ENCODE peak calls at places on chromosomes 4 and X, in ten cellular contexts. Z is endothelial cell of umbilical vein, U is right lobe of liver, O is body of pancreas, A is gastrocnemius medialis, W is ovary, P is transverse colon, G is uterus, E is heart left ventricle, T is A549. R is an unnamed sample.

GRCh38 chr4:110107868-110108267 is 90.5 kb downstream of the ELOVL6 start:
- DNase-seq in Z (no peak), U (no peak), O (no peak), A (no peak), W (no peak), P (no peak), G (no peak), E (no peak), T (no peak), R (no peak)

GRCh38 chr4:101039367-101039766 is 308.0 kb downstream of the PPP3CA start:
- DNase-seq in Z (no peak), U (no peak), O (no peak), A (no peak), W (no peak), P (no peak), G (no peak), E (no peak), T (no peak), R (no peak)

GRCh38 chrX:38278682-38279081 is 48.6 kb downstream of the RPGR start:
- DNase-seq in Z (no peak), U (no peak), O (no peak), A (no peak), W (no peak), P (no peak), G (no peak), E (no peak), T (no peak), R (no peak)

GRCh38 chr4:13912436-13912835 is 284.9 kb upstream of the BOD1L1 start:
- DNase-seq in Z (no peak), U (no peak), O (no peak), A (no peak), W (no peak), P (no peak), G (no peak), E (no peak), T (no peak), R (no peak)

GRCh38 chr4:24743931-24744330 is 51.4 kb upstream of the SOD3 start:
- DNase-seq in Z (no peak), U (no peak), O (no peak), A (no peak), W (no peak), P (no peak), G (peak; percentile 40), E (no peak), T (no peak), R (no peak)

GRCh38 chrX:107537815-107538214 is 88.4 kb downstream of the FRMPD3 start:
- DNase-seq in Z (peak; percentile 29), U (no peak), O (peak; percentile 17), A (no peak), W (no peak), P (no peak), G (no peak), E (no peak), T (peak; percentile 66), R (no peak)

GRCh38 chr4:135050086-135050717 is 848.6 kb upstream of the PABPC4L start:
- DNase-seq in Z (no peak), U (no peak), O (no peak), A (no peak), W (no peak), P (no peak), G (no peak), E (no peak), T (no peak), R (no peak)

GRCh38 chr4:139556071-139556734 is at the start of gene SETD7:
- DNase-seq in Z (peak; percentile 87), U (peak; percentile 89), O (peak; percentile 72), A (peak; percentile 85), W (peak; percentile 85), P (peak; percentile 79), G (peak; percentile 80), E (peak; percentile 86), T (peak; percentile 77), R (peak; percentile 72)

GRCh38 chr4:140567722-140568121 is 1.0 kb downstream of the UCP1 start:
- DNase-seq in Z (peak; percentile 8), U (no peak), O (peak; percentile 12), A (no peak), W (peak; percentile 42), P (no peak), G (no peak), E (no peak), T (no peak), R (peak; percentile 35)

GRCh38 chrX:18543738-18544137 is 118.3 kb downstream of the CDKL5 start:
- DNase-seq in Z (no peak), U (no peak), O (no peak), A (no peak), W (no peak), P (no peak), G (no peak), E (no peak), T (no peak), R (no peak)

GRCh38 chrX:2498781-2499302 is 1.9 kb downstream of the DHRSX start:
- DNase-seq in Z (peak; percentile 20), U (peak; percentile 66), O (no peak), A (peak; percentile 78), W (peak; percentile 45), P (peak; percentile 46), G (no peak), E (no peak), T (peak; percentile 45), R (peak; percentile 71)
- H3K4me1 ChIP-seq in Z (peaks cover 13% of the 10 kb centered on the region), U (no peaks in the 10 kb centered on the region), O (peaks cover 43% of the 10 kb centered on the region), A (peaks cover 23% of the 10 kb centered on the region), W (peaks cover 5% of the 10 kb centered on the region), P (peaks cover 30% of the 10 kb centered on the region), G (no peaks in the 10 kb centered on the region), E (peaks cover 33% of the 10 kb centered on the region), T (peaks cover 45% of the 10 kb centered on the region), R (peaks cover 30% of the 10 kb centered on the region)

GRCh38 chr4:165861378-165861777 is 11.7 kb upstream of the TLL1 start:
- DNase-seq in Z (no peak), U (no peak), O (no peak), A (no peak), W (no peak), P (no peak), G (no peak), E (no peak), T (no peak), R (no peak)

GRCh38 chr4:165867961-165868360 is 5.1 kb upstream of the TLL1 start:
- DNase-seq in Z (no peak), U (no peak), O (no peak), A (no peak), W (no peak), P (no peak), G (no peak), E (no peak), T (no peak), R (no peak)

GRCh38 chr4:165865995-165866650 is 6.9 kb upstream of the TLL1 start:
- DNase-seq in Z (no peak), U (no peak), O (no peak), A (no peak), W (no peak), P (no peak), G (no peak), E (no peak), T (no peak), R (no peak)

GRCh38 chr4:165864228-165864627 is 8.8 kb upstream of the TLL1 start:
- DNase-seq in Z (peak; percentile 36), U (no peak), O (no peak), A (no peak), W (no peak), P (no peak), G (no peak), E (no peak), T (peak; percentile 8), R (no peak)
- TF ChIP-seq CTCF in Z (no peak), U (no peak), O (no peak), A (no peak), W (no peak), P (no peak), G (no peak), E (no peak), T (peak; percentile 18), R (no peak)

GRCh38 chrX:45758738-45759397 is 558.2 kb upstream of the DIPK2B start:
- DNase-seq in Z (no peak), U (no peak), O (no peak), A (no peak), W (no peak), P (no peak), G (no peak), E (no peak), T (no peak), R (no peak)
- TF ChIP-seq POLR2A in Z (peak; percentile 63), U (no peak), O (no peak), A (no peak), W (no peak), P (no peak), G (no peak), E (no peak), T (no peak), R (no peak)

DNA sequence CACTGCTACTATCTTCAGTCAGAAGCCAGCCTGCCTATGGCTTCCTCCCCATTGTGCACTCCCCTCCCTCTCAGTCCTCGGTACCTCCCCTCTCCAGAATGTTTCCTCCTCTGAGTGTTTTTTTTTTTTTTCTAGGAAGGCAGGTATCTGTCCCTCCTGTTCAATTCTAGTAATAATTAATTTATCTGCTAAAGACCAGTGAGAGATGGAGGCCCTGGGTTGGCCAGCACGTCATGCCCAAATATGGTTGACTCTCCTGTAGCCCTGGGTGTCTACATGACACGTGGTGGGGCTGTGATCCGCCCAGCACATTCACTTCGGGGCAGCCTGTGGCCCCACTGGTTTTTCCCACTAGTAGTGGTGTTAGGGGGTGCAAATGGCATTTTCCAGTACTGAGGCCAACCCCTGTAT is 1.8 kb downstream of the FLNA start:
- DNase-seq in Z (no peak), U (no peak), O (peak; percentile 28), A (no peak), W (no peak), P (no peak), G (no peak), E (no peak), T (peak; percentile 76), R (no peak)
- H3K4me1 ChIP-seq in Z (peaks cover 25% of the 10 kb centered on the region), U (peaks cover 1% of the 10 kb centered on the region), O (peaks cover 37% of the 10 kb centered on the region), A (peaks cover 9% of the 10 kb centered on the region), W (peaks cover 7% of the 10 kb centered on the region), P (peaks cover 20% of the 10 kb centered on the region), G (no peaks in the 10 kb centered on the region), E (peaks cover 50% of the 10 kb centered on the region), T (peaks cover 35% of the 10 kb centered on the region), R (peaks cover 11% of the 10 kb centered on the region)

DNA sequence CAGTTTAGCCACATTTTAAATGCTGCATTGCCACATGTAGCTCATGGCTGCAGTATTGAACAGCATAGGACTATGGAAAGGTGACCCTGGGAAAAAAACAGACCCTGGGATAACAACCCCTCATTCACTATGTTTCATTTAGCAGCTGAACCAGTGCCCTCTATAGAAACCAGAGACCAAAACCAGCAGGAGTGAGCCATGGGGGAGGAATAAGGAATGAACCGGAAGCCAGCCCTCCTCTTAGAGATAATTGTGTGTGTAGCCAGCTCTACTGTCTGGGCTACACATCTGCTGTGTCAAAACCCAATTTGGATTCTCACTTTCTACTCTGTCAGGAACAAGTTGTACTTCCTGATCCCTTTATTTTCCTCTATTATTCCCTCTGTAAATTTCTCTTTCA is 158.5 kb upstream of the S100G start:
- DNase-seq in Z (no peak), U (no peak), O (no peak), A (no peak), W (no peak), P (no peak), G (no peak), E (no peak), T (no peak), R (no peak)
- TF ChIP-seq CTCF in Z (no peak), U (no peak), O (no peak), A (no peak), W (no peak), P (no peak), G (no peak), E (no peak), T (no peak), R (no peak)

GRCh38 chr4:186537843-186538521 is 17.4 kb downstream of the MTNR1A start:
- DNase-seq in Z (no peak), U (no peak), O (no peak), A (no peak), W (no peak), P (no peak), G (no peak), E (no peak), T (no peak), R (no peak)
- TF ChIP-seq POLR2A in Z (no peak), U (no peak), O (no peak), A (no peak), W (no peak), P (no peak), G (no peak), E (no peak), T (no peak), R (no peak)

R was measured in thyroid gland.